ENCODE peak calls at places on chromosome 9, in five cellular contexts. One of them, this sample, is unnamed.

GRCh38 chr9:86407022-86407421 is 52.8 kb upstream of the TUT7 start:
- DNase-seq in H7: no peak
- DNase-seq in SW 1271: no peak
- DNase-seq in HFF-Myc: no peak
- DNase-seq in activated T-helper 1 cell treated with Interleukin-2 at 50 U/mL for 16 hours: no peak
- DNase-seq in this sample: no peak

GRCh38 chr9:111728617-111729366 is 65.9 kb downstream of the SHOC1 start:
- DNase-seq in H7: no peak
- DNase-seq in SW 1271: peak; percentile 85
- DNase-seq in HFF-Myc: peak; percentile 80
- DNase-seq in activated T-helper 1 cell treated with Interleukin-2 at 50 U/mL for 16 hours: no peak
- DNase-seq in this sample: peak; percentile 88

GRCh38 chr9:10059044-10059443 is 553.8 kb downstream of the PTPRD start:
- DNase-seq in H7: no peak
- DNase-seq in SW 1271: no peak
- DNase-seq in HFF-Myc: peak; percentile 2
- DNase-seq in activated T-helper 1 cell treated with Interleukin-2 at 50 U/mL for 16 hours: no peak
- DNase-seq in this sample: no peak

GRCh38 chr9:127527560-127528268 is 76.4 kb downstream of the LRSAM1 start:
- DNase-seq in H7: no peak
- DNase-seq in SW 1271: no peak
- DNase-seq in HFF-Myc: no peak
- DNase-seq in activated T-helper 1 cell treated with Interleukin-2 at 50 U/mL for 16 hours: no peak
- DNase-seq in this sample: no peak

GRCh38 chr9:76895186-76895585 is 10.7 kb downstream of the PRUNE2 start:
- DNase-seq in H7: no peak
- DNase-seq in SW 1271: no peak
- DNase-seq in HFF-Myc: no peak
- DNase-seq in activated T-helper 1 cell treated with Interleukin-2 at 50 U/mL for 16 hours: no peak
- DNase-seq in this sample: no peak

GRCh38 chr9:89048611-89049010 is 57.3 kb downstream of the S1PR3 start:
- DNase-seq in H7: peak; percentile 59
- DNase-seq in SW 1271: no peak
- DNase-seq in HFF-Myc: no peak
- DNase-seq in activated T-helper 1 cell treated with Interleukin-2 at 50 U/mL for 16 hours: no peak
- DNase-seq in this sample: no peak

GRCh38 chr9:114224247-114224610 is 68.9 kb downstream of the COL27A1 start:
- DNase-seq in H7: peak; percentile 78
- DNase-seq in SW 1271: peak; percentile 66
- DNase-seq in HFF-Myc: no peak
- DNase-seq in activated T-helper 1 cell treated with Interleukin-2 at 50 U/mL for 16 hours: no peak
- DNase-seq in this sample: no peak

GRCh38 chr9:82385633-82386032 is 397.1 kb downstream of the SPATA31D1 start:
- DNase-seq in H7: no peak
- DNase-seq in SW 1271: no peak
- DNase-seq in HFF-Myc: no peak
- DNase-seq in activated T-helper 1 cell treated with Interleukin-2 at 50 U/mL for 16 hours: no peak
- DNase-seq in this sample: no peak

GRCh38 chr9:21523021-21524014 is 41.2 kb upstream of the IFNE start:
- DNase-seq in H7: no peak
- DNase-seq in SW 1271: no peak
- DNase-seq in HFF-Myc: no peak
- DNase-seq in activated T-helper 1 cell treated with Interleukin-2 at 50 U/mL for 16 hours: no peak
- DNase-seq in this sample: no peak

GRCh38 chr9:129156163-129156562 is 21.9 kb downstream of the IER5L start:
- DNase-seq in H7: no peak
- DNase-seq in SW 1271: no peak
- DNase-seq in HFF-Myc: no peak
- DNase-seq in activated T-helper 1 cell treated with Interleukin-2 at 50 U/mL for 16 hours: no peak
- DNase-seq in this sample: no peak

GRCh38 chr9:93094294-93095204 is 1.5 kb upstream of the CARD19 start:
- DNase-seq in H7: peak; percentile 69
- DNase-seq in SW 1271: no peak
- DNase-seq in HFF-Myc: no peak
- DNase-seq in activated T-helper 1 cell treated with Interleukin-2 at 50 U/mL for 16 hours: no peak
- DNase-seq in this sample: no peak

GRCh38 chr9:77830618-77831285 is 182.6 kb upstream of the GNA14 start:
- DNase-seq in H7: no peak
- DNase-seq in SW 1271: no peak
- DNase-seq in HFF-Myc: no peak
- DNase-seq in activated T-helper 1 cell treated with Interleukin-2 at 50 U/mL for 16 hours: no peak
- DNase-seq in this sample: no peak

GRCh38 chr9:100020121-100020780 is 78.5 kb downstream of the ERP44 start:
- DNase-seq in H7: no peak
- DNase-seq in SW 1271: no peak
- DNase-seq in HFF-Myc: no peak
- DNase-seq in activated T-helper 1 cell treated with Interleukin-2 at 50 U/mL for 16 hours: no peak
- DNase-seq in this sample: no peak

GRCh38 chr9:23394189-23394588 is 431.9 kb downstream of the ELAVL2 start:
- DNase-seq in H7: no peak
- DNase-seq in SW 1271: no peak
- DNase-seq in HFF-Myc: no peak
- DNase-seq in activated T-helper 1 cell treated with Interleukin-2 at 50 U/mL for 16 hours: no peak
- DNase-seq in this sample: no peak

GRCh38 chr9:137000177-137000930 is 4.0 kb upstream of the CLIC3 start:
- DNase-seq in H7: no peak
- DNase-seq in SW 1271: no peak
- DNase-seq in HFF-Myc: no peak
- DNase-seq in activated T-helper 1 cell treated with Interleukin-2 at 50 U/mL for 16 hours: no peak
- DNase-seq in this sample: no peak

GRCh38 chr9:84851935-84852585 is 182.5 kb downstream of the NTRK2 start:
- DNase-seq in H7: peak; percentile 8
- DNase-seq in SW 1271: no peak
- DNase-seq in HFF-Myc: peak; percentile 90
- DNase-seq in activated T-helper 1 cell treated with Interleukin-2 at 50 U/mL for 16 hours: no peak
- DNase-seq in this sample: peak; percentile 83

GRCh38 chr9:33719581-33720374 is 75.6 kb upstream of the PRSS3 start:
- DNase-seq in H7: peak; percentile 61
- DNase-seq in SW 1271: no peak
- DNase-seq in HFF-Myc: no peak
- DNase-seq in activated T-helper 1 cell treated with Interleukin-2 at 50 U/mL for 16 hours: peak; percentile 18
- DNase-seq in this sample: peak; percentile 17

GRCh38 chr9:136564379-136564988 is 18.6 kb upstream of the NOTCH1 start:
- DNase-seq in H7: peak; percentile 80
- DNase-seq in SW 1271: no peak
- DNase-seq in HFF-Myc: no peak
- DNase-seq in activated T-helper 1 cell treated with Interleukin-2 at 50 U/mL for 16 hours: no peak
- DNase-seq in this sample: no peak

GRCh38 chr9:8717146-8717545 is 917.6 kb upstream of the DMAC1 start:
- DNase-seq in H7: no peak
- DNase-seq in SW 1271: no peak
- DNase-seq in HFF-Myc: no peak
- DNase-seq in activated T-helper 1 cell treated with Interleukin-2 at 50 U/mL for 16 hours: no peak
- DNase-seq in this sample: no peak

GRCh38 chr9:114409103-114409780 is 21.5 kb upstream of the AKNA start:
- DNase-seq in H7: no peak
- DNase-seq in SW 1271: no peak
- DNase-seq in HFF-Myc: no peak
- DNase-seq in activated T-helper 1 cell treated with Interleukin-2 at 50 U/mL for 16 hours: no peak
- DNase-seq in this sample: no peak

GRCh38 chr9:77025146-77025545 is 5.7 kb downstream of the FOXB2 start:
- DNase-seq in H7: no peak
- DNase-seq in SW 1271: no peak
- DNase-seq in HFF-Myc: no peak
- DNase-seq in activated T-helper 1 cell treated with Interleukin-2 at 50 U/mL for 16 hours: no peak
- DNase-seq in this sample: no peak

GRCh38 chr9:87327567-87328125 is 170.0 kb upstream of the DAPK1 start:
- DNase-seq in H7: no peak
- DNase-seq in SW 1271: no peak
- DNase-seq in HFF-Myc: no peak
- DNase-seq in activated T-helper 1 cell treated with Interleukin-2 at 50 U/mL for 16 hours: no peak
- DNase-seq in this sample: no peak

GRCh38 chr9:76342862-76343261 is 51.4 kb downstream of the RFK start:
- DNase-seq in H7: no peak
- DNase-seq in SW 1271: no peak
- DNase-seq in HFF-Myc: no peak
- DNase-seq in activated T-helper 1 cell treated with Interleukin-2 at 50 U/mL for 16 hours: no peak
- DNase-seq in this sample: no peak